ENCODE peak calls at places on chromosomes 6 and 20, in nine cellular contexts. L is M059J; H is HEK293T; A is fibroblast of mammary gland; Z is skeletal muscle cell; B is activated naive CD4-positive, alpha-beta T cell treated with Interleukin-2 at 50 U/mL for 16 hours; T is AML-193; F is stimulated activated naive CD8-positive, alpha-beta T cell treated with anti-CD3 and anti-CD28 coated beads, Interleukin-15, Interleukin-2, amounts not matched to agents 100 U/mL and 50 U/mL, for 24 hours; V is left ventricle myocardium inferior. C is an unnamed sample.

GRCh38 chr20:40683221-40683893 is 5.7 kb downstream of the MAFB start:
- DNase-seq in L (peak; percentile 75), H (peak; percentile 16), A (no peak), Z (no peak), B (no peak), T (no peak), F (no peak), V (peak; percentile 50), C (no peak)

GRCh38 chr6:73339340-73339739 is 14.7 kb downstream of the DPPA5 start:
- DNase-seq in L (peak; percentile 59), H (peak; percentile 20), A (no peak), Z (no peak), B (no peak), T (no peak), F (no peak), V (no peak), C (no peak)

GRCh38 chr6:112683926-112684325 is 336.8 kb downstream of the RFPL4B start:
- DNase-seq in L (peak; percentile 88), H (no peak), A (peak; percentile 95), Z (peak; percentile 86), B (no peak), T (no peak), F (no peak), V (no peak), C (no peak)

GRCh38 chr6:12152023-12152960 is 137.9 kb upstream of the EDN1 start:
- DNase-seq in L (no peak), H (no peak), A (no peak), Z (no peak), B (no peak), T (no peak), F (no peak), V (no peak), C (no peak)

GRCh38 chr6:100665041-100665380 is 200.3 kb upstream of the SIM1 start:
- DNase-seq in L (peak; percentile 11), H (no peak), A (peak; percentile 4), Z (no peak), B (peak; percentile 3), T (no peak), F (peak; percentile 3), V (no peak), C (no peak)

GRCh38 chr6:16286151-16286522 is 47.8 kb downstream of the GMPR start:
- DNase-seq in L (peak; percentile 32), H (peak; percentile 79), A (peak; percentile 36), Z (no peak), B (peak; percentile 29), T (no peak), F (peak; percentile 53), V (no peak), C (no peak)

GRCh38 chr6:3202999-3203696 is 24.3 kb downstream of the TUBB2B start:
- DNase-seq in L (peak; percentile 89), H (no peak), A (no peak), Z (no peak), B (no peak), T (no peak), F (no peak), V (no peak), C (no peak)

GRCh38 chr6:95321106-95321505 is 256.2 kb upstream of the MANEA start:
- DNase-seq in L (no peak), H (no peak), A (peak; percentile 70), Z (peak; percentile 62), B (no peak), T (no peak), F (no peak), V (no peak), C (no peak)

GRCh38 chr6:35013701-35014100 is 124.6 kb downstream of the ANKS1A start:
- DNase-seq in L (no peak), H (no peak), A (no peak), Z (no peak), B (no peak), T (no peak), F (no peak), V (no peak), C (no peak)

GRCh38 chr20:21435576-21435975 is 38.2 kb upstream of the NKX2-4 start:
- DNase-seq in L (peak; percentile 80), H (no peak), A (no peak), Z (no peak), B (no peak), T (no peak), F (no peak), V (no peak), C (no peak)

GRCh38 chr20:21360686-21361085 is 36.6 kb downstream of the NKX2-4 start:
- DNase-seq in L (peak; percentile 40), H (no peak), A (peak; percentile 4), Z (no peak), B (no peak), T (no peak), F (no peak), V (no peak), C (no peak)

GRCh38 chr6:43921039-43921438 is 151.0 kb downstream of the VEGFA start:
- DNase-seq in L (no peak), H (no peak), A (no peak), Z (no peak), B (no peak), T (no peak), F (no peak), V (no peak), C (no peak)